ENCODE peak calls at places on chromosomes 11 and 22, in four cellular contexts. F is NCI-H1048; Y is activated naive CD4-positive, alpha-beta T cell; S is Daoy. H is an unnamed sample.

GRCh38 chr11:19055016-19055415 is 5.5 kb downstream of the MRGPRX2 start:
- DNase-seq in S (peak; percentile 73), F (no peak), Y (no peak), H (no peak)

GRCh38 chr11:727859-728748 is 19.2 kb upstream of the TALDO1 start:
- DNase-seq in S (peak; percentile 94), F (no peak), Y (peak; percentile 49), H (peak; percentile 85)

GRCh38 chr11:10778217-10778970 is 27.3 kb downstream of the CTR9 start:
- DNase-seq in Y (no peak), S (no peak), F (no peak), H (no peak)

GRCh38 chr11:12281571-12282478 is 95.5 kb upstream of the PARVA start:
- DNase-seq in Y (peak; percentile 55), F (peak; percentile 60), S (peak; percentile 89), H (peak; percentile 79)

GRCh38 chr22:50307891-50308596 is 598 bp upstream of the PLXNB2 start:
- DNase-seq in F (no peak), Y (no peak), S (no peak), H (peak; percentile 49)

GRCh38 chr11:47215366-47215925 is 672 bp downstream of the DDB2 start:
- DNase-seq in F (no peak), S (no peak), Y (no peak), H (no peak)

GRCh38 chr11:126290887-126291286 is 8.0 kb downstream of the TIRAP start:
- DNase-seq in S (no peak), F (no peak), Y (no peak), H (no peak)

GRCh38 chr22:19525666-19526065 is 1.5 kb upstream of the CLDN5 start:
- DNase-seq in F (no peak), Y (no peak), S (no peak), H (no peak)

GRCh38 chr11:122398167-122398566 is 257.4 kb upstream of the UBASH3B start:
- DNase-seq in F (no peak), Y (no peak), S (no peak), H (no peak)

GRCh38 chr22:37195921-37196320 is 7.9 kb upstream of the C1QTNF6 start:
- DNase-seq in S (no peak), F (no peak), Y (no peak), H (no peak)

GRCh38 chr22:46180370-46181137 is 30.2 kb downstream of the PPARA start:
- DNase-seq in F (no peak), S (no peak), Y (no peak), H (peak; percentile 36)

GRCh38 chr11:20035701-20036601 is 124.3 kb downstream of the DBX1 start:
- DNase-seq in F (no peak), S (peak; percentile 90), Y (no peak), H (peak; percentile 58)

GRCh38 chr22:39545310-39546063 is 12.9 kb upstream of the RPS19BP1 start:
- DNase-seq in F (peak; percentile 12), Y (no peak), S (peak; percentile 80), H (no peak)

GRCh38 chr11:116661056-116661455 is 111.7 kb downstream of the BUD13 start:
- DNase-seq in S (no peak), Y (no peak), F (no peak), H (no peak)

GRCh38 chr11:72446929-72447753 is 12.8 kb upstream of the CLPB start:
- DNase-seq in F (peak; percentile 7), Y (no peak), S (peak; percentile 32), H (peak; percentile 69)

GRCh38 chr11:72003776-72004171 is 5.1 kb downstream of the IL18BP start:
- DNase-seq in Y (no peak), F (no peak), S (no peak), H (no peak)

GRCh38 chr22:29225422-29226090 is 19.9 kb downstream of the EMID1 start:
- DNase-seq in S (no peak), F (no peak), Y (no peak), H (peak; percentile 81)

GRCh38 chr22:38213319-38214247 is 11.8 kb downstream of the MAFF start:
- DNase-seq in Y (no peak), S (no peak), F (no peak), H (no peak)

GRCh38 chr22:44495629-44496028 is 2.4 kb downstream of the RTL6 start:
- DNase-seq in Y (no peak), F (no peak), S (no peak), H (no peak)

GRCh38 chr22:27476729-27477128 is 324.8 kb downstream of the MN1 start:
- DNase-seq in S (peak; percentile 95), Y (no peak), F (no peak), H (no peak)

H was measured in SJCRH30.